ENCODE peak calls at places on chromosome 1, in eight cellular contexts. V is Peyer's patch, U is uterus, N is endothelial cell of umbilical vein, B is IMR-90, L is A549, R is adrenal gland, K is esophagus muscularis mucosa. Z is an unnamed sample. For H3K4me1, the result is how much of the 10 kb centered on the place peaks cover.

GRCh38 chr1:232440325-232441059 is 189.4 kb downstream of the SIPA1L2 start:
- DNase-seq in L (no peak), N (no peak), K (peak), U (no peak), R (no peak), V (no peak), B (no peak), Z (no peak)

GRCh38 chr1:175035860-175036259 is 12.6 kb upstream of the MRPS14 start:
- DNase-seq in B (no peak), R (no peak), K (no peak), V (no peak), L (no peak), U (no peak), N (no peak), Z (no peak)

GRCh38 chr1:2175681-2176454 is 18.7 kb downstream of the FAAP20 start:
- DNase-seq in B (no peak), L (no peak), R (no peak), N (no peak), U (no peak), V (no peak), K (no peak), Z (no peak)

GRCh38 chr1:118254001-118254400 is 69.0 kb upstream of the SPAG17 start:
- DNase-seq in R (no peak), L (no peak), V (no peak), U (no peak), B (no peak), N (no peak), K (no peak), Z (no peak)

GRCh38 chr1:209707308-209707707 is 2.7 kb downstream of the HSD11B1 start:
- DNase-seq in V (no peak), B (peak), K (no peak), U (no peak), L (no peak), R (no peak), N (peak), Z (no peak)

GRCh38 chr1:3011631-3012510 is 9.4 kb upstream of the ACTRT2 start:
- DNase-seq in K (no peak), N (no peak), R (no peak), V (peak), U (no peak), L (no peak), B (no peak), Z (no peak)

GRCh38 chr1:54813479-54814147 is 12.5 kb upstream of the TTC22 start:
- DNase-seq in K (no peak), V (no peak), L (no peak), R (no peak), U (no peak), N (no peak), B (no peak), Z (no peak)

GRCh38 chr1:110089561-110090275 is 19.2 kb upstream of the ALX3 start:
- DNase-seq in U (no peak), R (no peak), K (no peak), B (no peak), L (no peak), N (no peak), V (no peak), Z (no peak)

GRCh38 chr1:8711161-8711560 is 106.3 kb downstream of the RERE start:
- DNase-seq in L (peak), U (no peak), V (no peak), R (peak), B (no peak), K (no peak), N (peak), Z (no peak)

GRCh38 chr1:170145691-170146676 is at the start of gene NTMT2:
- DNase-seq in R (peak), L (no peak), N (no peak), V (no peak), B (peak), U (no peak), K (no peak), Z (no peak)

GRCh38 chr1:116904791-116905320 is 4.9 kb upstream of the PTGFRN start:
- DNase-seq in K (no peak), N (no peak), B (no peak), L (no peak), R (no peak), V (no peak), U (no peak), Z (no peak)

GRCh38 chr1:147142886-147143285 is 29.4 kb downstream of the PRKAB2 start:
- DNase-seq in V (no peak), U (no peak), L (no peak), N (no peak), K (no peak), R (no peak), B (no peak), Z (no peak)

GRCh38 chr1:244254467-244254866 is 197.2 kb downstream of the ADSS2 start:
- DNase-seq in R (peak), U (no peak), K (no peak), N (no peak), L (no peak), V (no peak), B (no peak), Z (no peak)

GRCh38 chr1:203569490-203570318 is 56.9 kb upstream of the ATP2B4 start:
- DNase-seq in V (no peak), B (peak), R (no peak), L (no peak), K (no peak), N (no peak), U (no peak), Z (no peak)

GRCh38 chr1:229803601-229804217 is 177.7 kb downstream of the URB2 start:
- DNase-seq in L (no peak), B (no peak), V (no peak), R (no peak), U (no peak), K (no peak), N (no peak), Z (no peak)

GRCh38 chr1:246355421-246356230 is 151.5 kb downstream of the SMYD3 start:
- DNase-seq in V (no peak), L (no peak), N (peak), B (no peak), K (no peak), U (no peak), R (no peak), Z (no peak)
- TF ChIP-seq CTCF in V (no peak), L (no peak), N (peak), B (no peak), K (no peak), U (no peak), R (no peak), Z (no peak)

DNA sequence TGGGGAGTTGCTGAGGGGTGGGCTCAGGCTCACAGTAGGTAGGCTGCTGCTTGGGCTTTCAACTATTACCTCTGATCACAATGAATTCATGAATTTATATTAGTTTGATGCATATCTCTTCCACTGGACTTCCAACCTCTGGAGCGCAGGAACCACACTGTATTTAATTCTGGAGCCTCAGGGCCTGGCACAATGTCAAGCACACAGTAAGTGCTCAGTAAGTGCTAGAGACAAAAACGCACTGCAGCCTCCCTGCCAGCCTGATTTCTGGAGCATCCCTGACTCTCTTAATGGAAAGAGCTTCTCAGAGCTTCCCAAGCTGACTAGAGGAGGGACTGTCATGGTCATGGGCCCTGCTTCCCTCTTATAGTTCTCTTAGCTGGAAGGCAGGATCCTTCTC is 33.8 kb downstream of the NUAK2 start:
- DNase-seq in N (no peak), B (no peak), L (no peak), U (no peak), K (no peak), R (no peak), V (no peak), Z (no peak)
- H3K4me1 ChIP-seq in N (under half), B (under half), L (half or more), U (under half), K (under half), R (under half), V (half or more), Z (half or more)

GRCh38 chr1:207964195-207964966 is 53.5 kb upstream of the CD34 start:
- DNase-seq in U (no peak), N (peak), L (no peak), B (no peak), K (no peak), R (peak), V (no peak), Z (no peak)

GRCh38 chr1:207962716-207963428 is 51.9 kb upstream of the CD34 start:
- DNase-seq in K (peak), R (peak), U (peak), L (no peak), V (peak), N (peak), B (no peak), Z (no peak)

GRCh38 chr1:207966521-207966920 is 55.6 kb upstream of the CD34 start:
- DNase-seq in K (peak), N (peak), V (no peak), B (peak), R (no peak), L (no peak), U (no peak), Z (no peak)

GRCh38 chr1:207965602-207966387 is 54.9 kb upstream of the CD34 start:
- DNase-seq in K (peak), V (no peak), B (no peak), U (no peak), R (peak), L (no peak), N (no peak), Z (no peak)

DNA sequence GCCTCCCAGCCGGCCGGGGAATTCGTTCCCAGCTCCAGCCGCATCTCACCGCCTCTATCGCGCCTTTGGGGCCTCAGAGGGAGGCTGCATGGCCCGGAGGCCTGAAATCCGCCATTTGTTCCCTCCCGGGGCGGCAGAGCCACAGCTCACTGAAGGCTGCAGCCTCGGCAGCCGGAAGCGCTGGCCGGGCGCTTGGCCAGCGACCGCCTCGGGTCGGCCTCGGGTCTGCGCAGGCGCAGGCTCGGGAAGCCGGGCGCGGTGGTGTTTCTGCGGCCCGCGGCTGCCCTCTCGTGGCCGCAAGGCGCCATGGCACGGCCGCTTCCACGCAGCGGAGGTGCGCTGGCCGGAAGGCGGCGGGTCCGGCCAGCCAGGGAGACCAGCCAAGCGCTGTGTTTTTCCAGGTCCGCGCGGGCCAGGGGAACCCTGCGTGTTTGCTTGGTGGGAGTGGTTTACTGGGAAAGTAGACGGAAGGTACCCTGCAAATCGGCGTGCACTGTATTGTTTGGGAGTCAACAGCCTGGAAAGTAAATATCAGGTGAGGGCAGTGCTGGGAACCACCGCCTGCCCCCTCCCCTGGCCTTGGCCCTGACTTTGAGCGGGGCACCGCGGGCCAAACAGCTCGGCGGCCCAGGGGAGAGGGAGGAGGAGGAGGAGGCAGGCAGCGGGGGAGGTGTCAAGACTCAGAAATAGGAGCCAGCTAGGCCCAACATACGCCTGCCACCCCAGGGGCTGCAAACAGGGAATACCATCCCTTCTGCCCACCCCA is 52.7 kb upstream of the CD34 start:
- DNase-seq in L (peak), V (peak), U (peak), R (peak), K (peak), B (peak), N (peak), Z (peak)
- TF ChIP-seq POLR2A in L (peak), V (peak), U (peak), R (peak), K (peak), B (peak), N (peak), Z (peak)

DNA sequence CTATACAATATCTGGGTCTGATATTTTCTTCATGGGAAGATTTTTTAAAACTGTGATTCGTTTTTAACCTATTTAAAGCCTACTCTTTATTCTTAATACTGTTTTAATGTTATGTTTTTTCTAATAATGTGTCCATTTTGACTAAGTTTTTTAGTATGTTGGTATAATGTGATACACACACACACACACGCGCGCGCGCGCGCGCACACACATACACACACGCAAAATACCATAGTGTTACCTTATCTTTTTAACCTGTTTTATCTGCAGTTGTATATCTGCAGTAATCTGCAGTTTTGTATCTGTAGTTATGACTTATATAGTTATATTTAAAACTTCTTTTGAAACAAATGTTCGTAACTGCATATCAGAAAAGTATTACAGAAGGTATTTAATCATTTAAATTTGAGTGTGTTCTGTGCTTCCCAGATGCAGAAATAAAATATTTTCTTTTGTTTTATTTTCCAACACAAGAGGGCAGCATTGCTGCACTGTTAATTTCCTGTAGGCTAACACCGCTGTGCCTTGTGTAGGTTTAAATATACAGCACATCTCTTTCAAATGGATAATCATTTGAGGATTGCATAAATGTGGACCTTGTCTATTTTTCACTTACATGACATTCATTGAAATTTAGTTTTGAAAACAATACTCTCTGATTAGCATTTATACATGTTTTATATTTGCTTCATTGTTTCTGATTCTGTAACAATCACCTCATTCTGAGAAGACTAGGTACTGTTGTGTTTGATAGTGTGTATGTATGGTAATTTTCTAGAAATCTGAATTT is 166.1 kb downstream of the PDE4B start:
- DNase-seq in K (no peak), N (peak), L (peak), R (no peak), U (no peak), B (peak), V (no peak), Z (no peak)
- TF ChIP-seq CTCF in K (peak), N (peak), L (peak), R (peak), U (peak), B (peak), V (peak), Z (peak)

Z was measured in esophagus squamous epithelium.